ENCODE peak calls at places on chromosomes 3 and 15, in six cellular contexts. E is WTC11, Y is GM12878, D is HepG2, H is K562, T is H1. M is an unnamed sample.

GRCh38 chr3:33898901-33899300 is 100.5 kb downstream of the PDCD6IP start:
- DNase-seq in E (no peak), Y (no peak), D (no peak), H (no peak), T (no peak), M (no peak)

GRCh38 chr15:40087991-40088928 is 20.4 kb downstream of the BMF start:
- DNase-seq in E (no peak), Y (no peak), D (peak; percentile 92), H (no peak), T (no peak), M (no peak)

GRCh38 chr3:16899919-16900318 is 15.2 kb downstream of the PLCL2 start:
- DNase-seq in E (no peak), Y (no peak), D (no peak), H (no peak), T (no peak), M (no peak)

GRCh38 chr15:26102988-26103387 is 239.9 kb upstream of the ATP10A start:
- DNase-seq in E (no peak), Y (no peak), D (no peak), H (peak; percentile 24), T (peak; percentile 42), M (no peak)

GRCh38 chr3:24829011-24829581 is 334.4 kb upstream of the THRB start:
- DNase-seq in E (peak; percentile 53), Y (no peak), D (no peak), H (no peak), T (peak; percentile 76), M (no peak)

GRCh38 chr3:113531826-113532697 is at the start of gene SIDT1:
- DNase-seq in E (peak; percentile 26), Y (peak; percentile 71), D (no peak), H (peak; percentile 5), T (no peak), M (no peak)

GRCh38 chr3:149765762-149766334 is 13.6 kb upstream of the COMMD2 start:
- DNase-seq in E (no peak), Y (no peak), D (peak; percentile 27), H (peak; percentile 10), T (no peak), M (no peak)

GRCh38 chr3:37640636-37641375 is 220.9 kb upstream of the CTDSPL start:
- DNase-seq in E (no peak), Y (no peak), D (no peak), H (no peak), T (no peak), M (no peak)

GRCh38 chr3:11273945-11274344 is 1.7 kb downstream of the ATG7 start:
- DNase-seq in E (no peak), Y (no peak), D (no peak), H (no peak), T (no peak), M (no peak)

GRCh38 chr3:34284959-34285358 is 486.5 kb downstream of the PDCD6IP start:
- DNase-seq in E (no peak), Y (no peak), D (no peak), H (peak; percentile 6), T (no peak), M (no peak)

GRCh38 chr3:128623762-128624176 is 26.8 kb downstream of the RPN1 start:
- DNase-seq in E (no peak), Y (no peak), D (no peak), H (no peak), T (no peak), M (no peak)

GRCh38 chr15:100821327-100821726 is 58.3 kb upstream of the ALDH1A3 start:
- DNase-seq in E (no peak), Y (no peak), D (no peak), H (no peak), T (no peak), M (no peak)

DNA sequence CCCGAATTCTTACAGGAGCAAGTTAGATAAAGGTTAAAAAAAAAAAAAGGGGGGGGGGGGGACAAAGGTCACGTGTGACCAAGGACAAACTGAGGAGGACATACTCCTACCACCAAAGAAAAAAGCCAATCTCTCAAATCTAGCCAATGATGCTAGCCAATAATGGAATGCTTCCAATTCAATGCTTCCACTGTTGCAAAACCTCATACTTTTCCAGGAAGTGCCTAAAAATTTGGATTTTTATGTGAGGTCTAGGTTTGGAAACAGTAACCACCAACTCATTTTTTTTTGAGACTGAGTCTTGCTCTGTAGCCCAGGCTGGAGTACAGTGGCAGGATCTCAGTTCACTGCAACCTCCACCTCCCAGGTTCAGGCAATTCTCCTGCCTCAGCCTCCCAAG is 11.4 kb downstream of the MSL2 start:
- DNase-seq in E (no peak), Y (no peak), D (no peak), H (no peak), T (no peak), M (no peak)
- TF ChIP-seq MAX in E (no peak), Y (no peak), D (no peak), H (no peak), T (no peak), M (no peak)

GRCh38 chr3:49570033-49570654 is 15.9 kb downstream of the BSN start:
- DNase-seq in E (no peak), Y (no peak), D (no peak), H (no peak), T (no peak), M (no peak)
- TF ChIP-seq ATF3 in E (no peak), Y (no peak), D (no peak), H (no peak), T (no peak), M (no peak)

DNA sequence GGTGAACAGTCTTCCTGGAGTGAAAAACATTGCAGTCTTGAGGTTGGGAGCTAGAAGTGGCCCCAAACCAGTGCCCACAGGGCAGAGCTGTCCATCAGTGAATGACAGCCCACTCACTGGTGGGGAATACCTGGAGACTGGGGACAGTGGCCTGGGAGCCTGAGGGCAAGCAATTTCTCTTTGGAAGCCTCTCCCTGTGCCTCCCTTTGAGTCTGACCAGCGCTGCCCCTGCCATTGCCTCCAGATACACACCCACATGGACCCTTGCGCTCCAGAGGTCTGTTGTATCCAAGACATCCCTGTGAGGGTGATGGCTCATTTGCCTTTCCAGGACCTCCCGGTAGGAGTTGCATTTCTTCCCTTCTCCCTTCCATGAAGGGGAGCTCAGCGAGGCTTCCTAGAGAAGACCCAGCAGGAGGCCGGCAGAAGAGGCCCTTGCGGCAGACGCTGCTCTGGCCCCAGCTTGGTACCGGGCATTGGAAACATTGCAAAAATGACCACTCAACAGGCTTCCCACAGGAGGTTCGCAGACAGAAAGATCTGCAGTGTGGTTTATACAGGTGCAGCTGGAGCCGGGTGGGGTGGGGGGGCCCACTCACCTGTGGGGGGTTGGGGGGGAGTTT is 38.5 kb downstream of the KLF13 start:
- DNase-seq in E (no peak), Y (no peak), D (no peak), H (no peak), T (no peak), M (no peak)
- TF ChIP-seq MAX in E (no peak), Y (no peak), D (no peak), H (no peak), T (no peak), M (no peak)

GRCh38 chr3:146390967-146391366 is 78.4 kb downstream of the PLSCR2 start:
- DNase-seq in E (no peak), Y (no peak), D (no peak), H (no peak), T (no peak), M (no peak)
- TF ChIP-seq ATF3 in E (no peak), Y (no peak), D (no peak), H (no peak), T (no peak), M (no peak)

GRCh38 chr3:196603683-196604082 is 35.2 kb downstream of the FBXO45 start:
- DNase-seq in E (no peak), Y (no peak), D (no peak), H (peak; percentile 62), T (peak; percentile 27), M (no peak)

GRCh38 chr3:196608693-196609092 is 30.8 kb upstream of the NRROS start:
- DNase-seq in E (no peak), Y (no peak), D (no peak), H (no peak), T (no peak), M (no peak)

GRCh38 chr3:196600359-196600758 is 31.9 kb downstream of the FBXO45 start:
- DNase-seq in E (no peak), Y (no peak), D (no peak), H (no peak), T (peak; percentile 20), M (no peak)

GRCh38 chr3:196602673-196603072 is 34.2 kb downstream of the FBXO45 start:
- DNase-seq in E (no peak), Y (no peak), D (no peak), H (no peak), T (peak; percentile 11), M (no peak)

GRCh38 chr3:196604548-196604947 is 34.9 kb upstream of the NRROS start:
- DNase-seq in E (no peak), Y (no peak), D (no peak), H (peak; percentile 29), T (peak; percentile 2), M (no peak)
- TF ChIP-seq MAX in E (no peak), Y (no peak), D (no peak), H (no peak), T (no peak), M (no peak)

GRCh38 chr3:42493798-42494151 is 8.7 kb upstream of the VIPR1 start:
- DNase-seq in E (no peak), Y (no peak), D (no peak), H (no peak), T (peak; percentile 37), M (no peak)

GRCh38 chr3:42490243-42490642 is 12.2 kb upstream of the VIPR1 start:
- DNase-seq in E (no peak), Y (peak; percentile 77), D (no peak), H (no peak), T (peak; percentile 43), M (peak; percentile 59)

GRCh38 chr3:42493126-42493797 is 9.2 kb upstream of the VIPR1 start:
- DNase-seq in E (no peak), Y (no peak), D (no peak), H (no peak), T (peak; percentile 30), M (no peak)

GRCh38 chr3:42492508-42493080 is 9.8 kb upstream of the VIPR1 start:
- DNase-seq in E (no peak), Y (no peak), D (no peak), H (no peak), T (peak; percentile 33), M (no peak)

GRCh38 chr3:42491876-42492507 is 10.5 kb upstream of the VIPR1 start:
- DNase-seq in E (no peak), Y (no peak), D (no peak), H (no peak), T (no peak), M (no peak)
- TF ChIP-seq ATF3 in E (no peak), Y (no peak), D (no peak), H (no peak), T (no peak), M (no peak)

M was measured in HCT116.